ENCODE peak calls at places on chromosome 10, in four cellular contexts. V is HL-60, K is K562, I is GM12878. Z is an unnamed sample.

GRCh38 chr10:129328531-129328930 is 138.5 kb upstream of the MGMT start:
- DNase-seq in V (no peak), K (no peak), I (no peak), Z (no peak)

GRCh38 chr10:112274831-112275230 is 8.4 kb upstream of the TECTB start:
- DNase-seq in V (no peak), K (no peak), I (no peak), Z (no peak)

GRCh38 chr10:89659185-89660131 is 14.4 kb upstream of the PANK1 start:
- DNase-seq in I (peak), K (no peak), V (no peak), Z (no peak)

GRCh38 chr10:62492012-62492869 is 118.1 kb downstream of the ZNF365 start:
- DNase-seq in I (peak), V (peak), K (peak), Z (no peak)

GRCh38 chr10:13095094-13095493 is 4.9 kb upstream of the OPTN start:
- DNase-seq in V (no peak), I (no peak), K (no peak), Z (no peak)

GRCh38 chr10:76973515-76974289 is 663.9 kb downstream of the KCNMA1 start:
- DNase-seq in I (no peak), V (no peak), K (no peak), Z (no peak)

GRCh38 chr10:69269761-69270160 is 8.5 kb upstream of the HK1 start:
- DNase-seq in K (no peak), V (no peak), I (no peak), Z (no peak)

GRCh38 chr10:3775671-3776551 is 9.1 kb downstream of the KLF6 start:
- DNase-seq in V (peak), K (no peak), I (no peak), Z (no peak)

GRCh38 chr10:11440250-11441150 is 170.9 kb downstream of the USP6NL start:
- DNase-seq in I (peak), V (no peak), K (no peak), Z (no peak)

GRCh38 chr10:7942311-7942710 is 112.2 kb upstream of the GATA3 start:
- DNase-seq in K (no peak), V (no peak), I (no peak), Z (no peak)

GRCh38 chr10:50281967-50282522 is 30.7 kb upstream of the ASAH2 start:
- DNase-seq in I (no peak), V (no peak), K (no peak), Z (no peak)

GRCh38 chr10:865257-865656 is 66.2 kb downstream of the LARP4B start:
- DNase-seq in V (no peak), I (no peak), K (peak), Z (no peak)

GRCh38 chr10:71526662-71527061 is 129.9 kb downstream of the CDH23 start:
- DNase-seq in I (no peak), V (no peak), K (no peak), Z (no peak)

GRCh38 chr10:78457804-78458483 is 424.3 kb downstream of the RPS24 start:
- DNase-seq in I (no peak), V (no peak), K (no peak), Z (no peak)

GRCh38 chr10:8047452-8048280 is 6.8 kb upstream of the GATA3 start:
- DNase-seq in V (no peak), I (no peak), K (no peak), Z (no peak)

GRCh38 chr10:118926903-118927302 is 102.6 kb upstream of the NANOS1 start:
- DNase-seq in V (no peak), I (no peak), K (no peak), Z (no peak)

GRCh38 chr10:122733450-122733849 is 33.8 kb upstream of the C10orf120 start:
- DNase-seq in K (no peak), V (no peak), I (no peak), Z (no peak)

GRCh38 chr10:59781511-59781910 is 28.3 kb upstream of the MRLN start:
- DNase-seq in V (no peak), K (no peak), I (no peak), Z (no peak)

GRCh38 chr10:86316990-86317389 is 49.6 kb downstream of the GRID1 start:
- DNase-seq in I (no peak), K (no peak), V (no peak), Z (no peak)

GRCh38 chr10:79948976-79949722 is at the start of gene SFTPD:
- DNase-seq in I (no peak), V (peak), K (no peak), Z (no peak)

GRCh38 chr10:108957681-108958080 is 965.6 kb downstream of the XPNPEP1 start:
- DNase-seq in I (no peak), K (no peak), V (no peak), Z (no peak)

GRCh38 chr10:91514025-91514424 is 103.9 kb downstream of the HECTD2 start:
- DNase-seq in I (no peak), V (no peak), K (no peak), Z (no peak)

GRCh38 chr10:113094114-113094486 is 144.1 kb downstream of the TCF7L2 start:
- DNase-seq in I (peak), K (no peak), V (peak), Z (no peak)

GRCh38 chr10:98472171-98472570 is 25.4 kb upstream of the HPS1 start:
- DNase-seq in I (no peak), V (no peak), K (no peak), Z (no peak)

GRCh38 chr10:127168251-127168650 is 28.1 kb downstream of the INSYN2A start:
- DNase-seq in K (no peak), V (no peak), I (no peak), Z (no peak)

GRCh38 chr10:43315096-43315495 is 48.2 kb upstream of the RASGEF1A start:
- DNase-seq in V (no peak), K (no peak), I (no peak), Z (no peak)

GRCh38 chr10:16919076-16919972 is 102.1 kb upstream of the RSU1 start:
- DNase-seq in K (no peak), V (no peak), I (no peak), Z (no peak)

GRCh38 chr10:70331160-70331485 is 47.3 kb upstream of the NPFFR1 start:
- DNase-seq in K (no peak), I (no peak), V (no peak), Z (no peak)

GRCh38 chr10:70330671-70331070 is 46.9 kb upstream of the NPFFR1 start:
- DNase-seq in K (no peak), V (no peak), I (no peak), Z (no peak)

GRCh38 chr10:70328987-70329386 is 45.2 kb upstream of the NPFFR1 start:
- DNase-seq in I (no peak), K (no peak), V (no peak), Z (no peak)

GRCh38 chr10:70333268-70333667 is 49.2 kb downstream of the LRRC20 start:
- DNase-seq in I (no peak), V (no peak), K (no peak), Z (no peak)

GRCh38 chr10:70331486-70332268 is 47.9 kb upstream of the NPFFR1 start:
- DNase-seq in I (peak), K (peak), V (peak), Z (peak)
- TF ChIP-seq POLR2AphosphoS5 in I (peak), K (peak), V (peak), Z (no peak)

DNA sequence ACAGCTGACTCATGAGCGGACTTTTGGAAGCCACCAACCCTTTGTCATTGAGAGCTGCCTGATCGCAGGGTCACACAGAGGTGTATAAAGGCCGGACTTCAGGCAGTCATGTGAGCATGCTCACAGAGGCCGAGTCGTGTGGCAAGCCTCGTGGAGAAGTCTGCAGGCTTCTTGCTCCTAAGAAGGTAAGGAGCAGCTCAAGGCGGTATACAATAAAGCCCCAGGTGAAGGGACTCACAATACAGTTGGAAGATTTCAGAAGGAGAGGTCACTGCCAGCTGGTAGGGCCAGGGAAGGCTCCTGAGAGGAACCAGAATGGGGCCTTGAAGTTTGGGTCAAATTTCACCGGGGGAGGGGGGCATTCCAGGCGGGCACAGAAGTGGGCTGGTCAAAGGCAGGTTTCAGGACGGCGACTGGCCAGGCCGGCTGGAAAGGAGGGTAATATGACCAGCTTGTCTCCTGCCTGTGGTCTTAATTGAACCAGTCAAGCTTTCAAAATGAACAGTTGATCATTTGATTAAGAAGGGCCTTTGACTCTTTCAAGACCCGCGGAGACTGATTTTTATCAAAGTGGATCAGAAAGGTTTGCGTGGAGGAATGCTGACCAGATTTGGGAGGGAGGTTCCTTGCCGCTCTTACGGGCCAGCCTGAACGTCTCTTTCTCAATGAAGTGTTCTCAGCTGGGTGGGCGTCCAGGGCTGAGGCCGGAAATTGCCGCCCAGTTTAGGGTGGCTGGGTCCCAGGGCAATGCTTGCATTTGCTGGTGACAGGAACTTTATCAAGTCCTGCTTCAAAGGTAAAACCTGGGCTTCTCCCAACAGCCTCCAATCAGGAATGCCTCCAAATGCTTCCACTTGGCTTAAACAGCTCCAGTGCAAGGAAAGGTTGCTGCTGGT is 178.6 kb downstream of the EMX2 start:
- DNase-seq in K (no peak), I (no peak), V (no peak), Z (no peak)
- TF ChIP-seq SPI1 in K (no peak), I (no peak), V (no peak), Z (no peak)

DNA sequence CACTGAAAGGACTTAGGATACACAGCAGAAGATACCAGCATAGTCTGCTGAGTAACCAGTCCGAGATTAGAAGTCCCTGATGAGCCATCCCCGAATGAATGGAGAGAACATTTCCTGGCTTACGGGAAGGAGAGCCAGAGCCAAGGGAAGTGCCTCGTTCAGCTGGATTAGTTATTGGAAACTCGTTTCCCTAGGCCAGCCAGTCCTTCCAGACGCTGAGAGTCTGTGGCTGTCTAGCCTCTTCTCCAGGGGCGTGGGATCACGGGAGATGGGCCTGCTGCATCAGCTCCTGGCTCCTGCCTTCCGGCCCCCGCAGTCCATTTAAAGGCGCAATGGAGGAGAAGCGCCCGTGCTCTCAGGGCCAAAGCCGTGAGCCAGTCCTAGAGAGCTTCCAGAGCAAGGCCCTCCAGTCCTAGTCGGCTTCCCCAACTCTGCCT is 712.8 kb downstream of the PARD3 start:
- DNase-seq in V (no peak), K (no peak), I (no peak), Z (no peak)
- TF ChIP-seq POLR2AphosphoS5 in V (no peak), K (no peak), I (no peak), Z (no peak)

GRCh38 chr10:114265392-114266053 is 26.5 kb downstream of the VWA2 start:
- DNase-seq in I (no peak), K (no peak), V (no peak), Z (no peak)

GRCh38 chr10:114271014-114271778 is 32.1 kb downstream of the VWA2 start:
- DNase-seq in K (no peak), V (no peak), I (no peak), Z (no peak)

GRCh38 chr10:114262478-114262877 is 23.4 kb downstream of the VWA2 start:
- DNase-seq in I (no peak), K (no peak), V (no peak), Z (no peak)

GRCh38 chr10:114271779-114272167 is 32.7 kb downstream of the VWA2 start:
- DNase-seq in I (no peak), V (no peak), K (no peak), Z (no peak)

DNA sequence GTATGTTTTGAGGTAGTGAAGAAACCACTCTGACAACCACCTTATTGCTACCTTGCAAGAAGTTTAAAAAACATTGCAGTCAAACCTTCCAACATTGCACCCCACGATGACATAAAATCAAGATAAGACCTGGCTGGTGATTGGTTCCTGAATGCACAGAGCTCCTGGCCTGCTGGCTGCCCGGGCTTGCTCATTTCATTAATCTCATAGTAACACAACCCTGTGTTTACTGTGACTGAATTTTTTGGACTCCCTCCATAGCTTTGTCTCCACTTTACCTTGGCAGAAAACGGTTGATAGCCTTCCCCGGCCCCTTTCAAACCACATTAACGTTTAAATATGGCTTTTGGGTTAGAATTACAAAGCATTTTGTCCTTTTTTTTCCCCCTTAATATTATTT is 27.5 kb downstream of the VWA2 start:
- DNase-seq in K (peak), V (no peak), I (no peak), Z (no peak)
- TF ChIP-seq SPI1 in K (no peak), V (no peak), I (no peak), Z (no peak)